ENCODE peak calls at places on chromosomes 6 and 20, in six cellular contexts. K is IMR-90, Q is neuronal stem cell, U is mesenchymal stem cell, M is H1, Z is trophoblast cell. B is an unnamed sample.

GRCh38 chr20:24339179-24339578 is 130.2 kb upstream of the SYNDIG1 start:
- DNase-seq in K (no peak), Q (no peak), U (no peak), M (no peak), Z (no peak), B (no peak)

GRCh38 chr6:163460307-163460782 is 45.8 kb downstream of the QKI start:
- DNase-seq in K (peak), Q (no peak), U (peak), M (no peak), Z (no peak), B (no peak)

GRCh38 chr20:25632940-25633790 is 9.4 kb upstream of the NANP start:
- DNase-seq in K (peak), Q (no peak), U (peak), M (no peak), Z (no peak), B (no peak)

GRCh38 chr20:35320396-35321126 is 28.3 kb upstream of the FAM83C start:
- DNase-seq in K (peak), Q (no peak), U (peak), M (no peak), Z (no peak), B (no peak)

GRCh38 chr6:3848925-3849605 is at the start of gene FAM50B:
- DNase-seq in K (peak), Q (peak), U (peak), M (peak), Z (peak), B (peak)

GRCh38 chr6:25903467-25904099 is 26.9 kb downstream of the SLC17A2 start:
- DNase-seq in K (no peak), Q (no peak), U (no peak), M (no peak), Z (no peak), B (no peak)

GRCh38 chr6:7587631-7588100 is 2.3 kb upstream of the SNRNP48 start:
- DNase-seq in K (peak), Q (no peak), U (peak), M (no peak), Z (peak), B (no peak)

GRCh38 chr6:22954749-22955385 is 385.5 kb downstream of the HDGFL1 start:
- DNase-seq in K (peak), Q (no peak), U (peak), M (no peak), Z (no peak), B (no peak)

GRCh38 chr6:159249150-159249549 is 80.0 kb downstream of the FNDC1 start:
- DNase-seq in K (no peak), Q (no peak), U (no peak), M (no peak), Z (no peak), B (no peak)

GRCh38 chr6:37566209-37566859 is 66.6 kb upstream of the CCDC167 start:
- DNase-seq in K (no peak), Q (peak), U (peak), M (no peak), Z (peak), B (peak)

GRCh38 chr20:29497261-29497671 is 1760.2 kb upstream of the DEFB115 start:
- DNase-seq in K (no peak), Q (no peak), U (no peak), M (no peak), Z (peak), B (no peak)

GRCh38 chr20:49567421-49568256 is at the start of gene PTGIS:
- DNase-seq in K (no peak), Q (peak), U (peak), M (no peak), Z (peak), B (peak)

GRCh38 chr6:29791786-29792122 is 35.9 kb upstream of the HLA-G start:
- DNase-seq in K (no peak), Q (no peak), U (no peak), M (no peak), Z (peak), B (no peak)

GRCh38 chr6:100099189-100100074 is 105.4 kb upstream of the MCHR2 start:
- DNase-seq in K (peak), Q (no peak), U (peak), M (no peak), Z (peak), B (no peak)

GRCh38 chr20:15616626-15617025 is 956.6 kb downstream of the KIF16B start:
- DNase-seq in K (peak), Q (no peak), U (no peak), M (no peak), Z (peak), B (no peak)

GRCh38 chr20:33746325-33746998 is 14.7 kb downstream of the ZNF341 start:
- DNase-seq in K (no peak), Q (no peak), U (no peak), M (no peak), Z (no peak), B (no peak)

GRCh38 chr20:50680106-50680960 is 11.0 kb downstream of the RIPOR3 start:
- DNase-seq in K (no peak), Q (no peak), U (peak), M (no peak), Z (peak), B (no peak)

GRCh38 chr6:155248021-155249001 is 15.5 kb upstream of the CLDN20 start:
- DNase-seq in K (peak), Q (peak), U (peak), M (no peak), Z (peak), B (peak)

GRCh38 chr6:41970436-41970846 is 28.8 kb upstream of the CCND3 start:
- DNase-seq in K (peak), Q (no peak), U (peak), M (no peak), Z (peak), B (no peak)

GRCh38 chr6:292506-293184 is 358 bp downstream of the DUSP22 start:
- DNase-seq in K (peak), Q (peak), U (peak), M (no peak), Z (peak), B (peak)

GRCh38 chr20:2124632-2125131 is 23.1 kb downstream of the STK35 start:
- DNase-seq in K (no peak), Q (no peak), U (no peak), M (no peak), Z (no peak), B (no peak)

GRCh38 chr20:25250508-25250907 is 2.6 kb downstream of the PYGB start:
- DNase-seq in K (peak), Q (no peak), U (no peak), M (no peak), Z (no peak), B (no peak)

DNA sequence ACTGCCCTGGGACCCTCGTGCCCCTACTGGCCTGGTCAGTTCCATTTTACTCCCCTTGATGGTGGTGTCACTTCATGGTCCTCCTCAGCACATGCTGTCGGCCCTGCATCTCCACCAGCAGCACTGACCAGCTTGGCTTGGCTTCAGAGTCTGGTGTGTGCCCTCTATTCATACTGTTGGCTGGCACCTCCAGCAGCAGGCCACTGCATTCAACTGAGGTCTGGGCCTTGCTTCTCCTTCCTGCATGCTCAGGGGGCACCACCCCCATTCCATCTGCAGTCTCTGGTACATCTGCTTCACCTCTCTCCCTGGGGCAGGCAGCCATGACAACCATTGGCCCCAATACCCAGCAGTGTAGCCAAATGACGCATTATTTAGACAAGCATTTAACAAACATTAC is 155.9 kb downstream of the SLC24A3 start:
- DNase-seq in K (no peak), Q (no peak), U (no peak), M (no peak), Z (no peak), B (no peak)
- H3K14ac ChIP-seq in K (no peak), Q (no peak), U (no peak), M (no peak), Z (no peak), B (no peak)

GRCh38 chr6:45417461-45417860 is 39.7 kb upstream of the SUPT3H start:
- DNase-seq in K (no peak), Q (no peak), U (no peak), M (no peak), Z (no peak), B (no peak)
- H3K14ac ChIP-seq in K (no peak), Q (no peak), U (no peak), M (no peak), Z (no peak), B (no peak)

GRCh38 chr6:125593746-125594145 is 155.7 kb upstream of the HEY2 start:
- DNase-seq in K (no peak), Q (no peak), U (no peak), M (no peak), Z (no peak), B (no peak)

GRCh38 chr6:125597411-125598253 is 151.8 kb upstream of the HEY2 start:
- DNase-seq in K (no peak), Q (no peak), U (no peak), M (no peak), Z (no peak), B (no peak)

GRCh38 chr6:125596020-125596419 is 153.4 kb upstream of the HEY2 start:
- DNase-seq in K (no peak), Q (no peak), U (no peak), M (no peak), Z (no peak), B (no peak)

GRCh38 chr6:125604257-125604656 is 145.2 kb upstream of the HEY2 start:
- DNase-seq in K (no peak), Q (no peak), U (no peak), M (no peak), Z (no peak), B (no peak)

DNA sequence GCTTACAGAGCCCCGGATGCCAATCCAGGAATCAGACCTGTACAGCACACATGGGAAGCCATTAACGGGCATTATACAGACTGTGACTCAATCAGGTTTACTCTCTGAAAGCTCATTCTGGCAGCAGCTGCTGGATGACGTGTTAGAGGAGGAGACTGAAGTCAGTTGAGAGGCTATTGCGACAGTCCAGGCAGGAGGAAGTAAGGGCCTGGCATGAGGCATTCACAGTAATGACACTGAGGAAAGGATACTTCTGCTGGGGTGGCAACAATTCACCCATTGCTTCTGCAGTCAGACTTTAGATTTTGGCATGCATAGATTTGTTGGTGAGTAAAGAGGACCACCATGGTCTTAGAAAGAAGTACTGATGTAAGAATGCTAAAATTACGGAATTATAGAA is 151.0 kb upstream of the HEY2 start:
- DNase-seq in K (peak), Q (no peak), U (peak), M (no peak), Z (peak), B (no peak)
- H3K14ac ChIP-seq in K (no peak), Q (no peak), U (no peak), M (no peak), Z (no peak), B (no peak)

DNA sequence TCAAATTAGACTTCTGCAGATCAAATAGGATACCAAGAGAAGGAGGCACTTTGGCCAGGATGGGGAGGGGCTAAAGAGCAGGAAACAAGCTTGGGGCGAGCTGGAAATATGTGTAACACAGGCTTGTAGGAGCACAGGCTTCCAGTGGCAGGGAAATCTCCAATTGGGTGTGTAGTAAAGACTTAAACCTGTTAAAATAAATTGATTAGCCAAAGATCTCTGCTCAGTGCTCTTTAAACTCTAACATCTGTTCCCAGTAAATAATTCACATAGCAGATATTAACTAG is 93.3 kb upstream of the MLN start:
- DNase-seq in K (no peak), Q (no peak), U (no peak), M (no peak), Z (no peak), B (no peak)
- H3K14ac ChIP-seq in K (no peak), Q (no peak), U (no peak), M (no peak), Z (no peak), B (no peak)

GRCh38 chr6:90090866-90091265 is 196.6 kb downstream of the GJA10 start:
- DNase-seq in K (no peak), Q (no peak), U (no peak), M (no peak), Z (no peak), B (no peak)
- H3K14ac ChIP-seq in K (no peak), Q (no peak), U (no peak), M (no peak), Z (no peak), B (no peak)

GRCh38 chr6:122081921-122082320 is 317.5 kb upstream of the HSF2 start:
- DNase-seq in K (no peak), Q (no peak), U (peak), M (no peak), Z (no peak), B (no peak)

GRCh38 chr6:122077603-122078002 is 321.8 kb upstream of the HSF2 start:
- DNase-seq in K (no peak), Q (no peak), U (no peak), M (no peak), Z (no peak), B (no peak)

GRCh38 chr6:122079906-122080305 is 319.5 kb upstream of the HSF2 start:
- DNase-seq in K (no peak), Q (no peak), U (peak), M (no peak), Z (no peak), B (no peak)

DNA sequence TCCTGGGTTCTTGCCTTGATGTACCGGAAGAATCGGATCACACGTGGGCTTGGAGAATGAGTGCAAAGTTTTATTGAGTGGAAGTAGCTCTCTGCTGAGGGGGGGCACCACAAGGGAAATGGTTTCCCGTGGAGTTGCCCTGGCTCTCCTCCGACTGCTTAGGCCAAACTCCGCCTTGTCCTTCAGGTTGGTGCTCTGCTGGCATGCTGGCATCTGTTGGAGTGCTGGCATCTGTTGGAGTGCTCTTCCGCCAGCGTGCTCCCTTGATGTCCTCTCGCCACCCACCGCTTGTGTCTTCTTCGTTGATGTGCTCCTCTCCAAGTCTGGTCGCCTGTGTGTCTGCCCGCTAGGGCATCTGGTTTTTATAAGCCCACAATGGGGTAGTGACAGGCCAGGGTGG is 317.1 kb upstream of the HSF2 start:
- DNase-seq in K (no peak), Q (no peak), U (no peak), M (no peak), Z (no peak), B (no peak)
- H3K14ac ChIP-seq in K (no peak), Q (no peak), U (no peak), M (no peak), Z (no peak), B (no peak)

GRCh38 chr6:167494698-167495435 is 170.0 kb downstream of the TTLL2 start:
- DNase-seq in K (no peak), Q (no peak), U (no peak), M (no peak), Z (no peak), B (no peak)
- H3K14ac ChIP-seq in K (no peak), Q (no peak), U (no peak), M (no peak), Z (no peak), B (no peak)

DNA sequence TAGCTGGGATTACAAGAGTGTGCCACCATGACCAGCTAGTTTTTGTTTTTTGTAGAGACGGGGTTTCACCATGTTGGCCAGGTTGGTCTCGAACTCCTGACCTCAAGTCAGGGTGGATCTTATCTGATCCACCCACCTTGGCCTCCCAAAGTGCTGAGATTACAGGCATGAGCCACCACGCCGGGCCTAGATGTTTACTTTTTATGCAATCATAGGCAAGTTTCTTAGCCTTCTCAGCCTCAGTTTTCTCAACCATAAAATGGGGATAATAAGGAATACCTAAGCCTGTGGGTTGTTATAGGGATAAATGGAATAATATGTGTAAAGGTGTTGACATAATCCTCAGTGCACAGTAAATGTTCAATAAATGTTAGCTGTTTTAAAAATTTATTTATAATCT is 9.8 kb downstream of the SPATS1 start:
- DNase-seq in K (no peak), Q (no peak), U (no peak), M (no peak), Z (no peak), B (no peak)
- H3K14ac ChIP-seq in K (no peak), Q (no peak), U (no peak), M (no peak), Z (no peak), B (no peak)

B was measured in H9.